ENCODE peak calls at places on chromosomes 5 and 9, in five cellular contexts. D, E, S, K and X are unnamed samples.

GRCh38 chr9:128636024-128636390 is 20.6 kb downstream of the DYNC2I2 start:
- DNase-seq in K (no peak), S (no peak), E (peak; percentile 10), D (peak; percentile 68), X (no peak)

GRCh38 chr5:67209141-67209771 is 12.7 kb upstream of the CD180 start:
- DNase-seq in K (no peak), D (peak; percentile 4), S (peak; percentile 87), E (peak; percentile 86), X (peak; percentile 81)

GRCh38 chr9:128412120-128412790 is 8.4 kb upstream of the CERCAM start:
- DNase-seq in D (no peak), K (no peak), S (peak; percentile 94), E (peak; percentile 54), X (peak; percentile 48)

GRCh38 chr9:107816187-107817021 is 326.8 kb upstream of the KLF4 start:
- DNase-seq in E (no peak), D (no peak), S (no peak), K (no peak), X (no peak)

GRCh38 chr9:86795047-86795437 is 152.3 kb downstream of the GAS1 start:
- DNase-seq in K (no peak), D (no peak), E (no peak), S (no peak), X (no peak)

GRCh38 chr5:17228833-17229291 is 11.4 kb downstream of the BASP1 start:
- DNase-seq in E (peak; percentile 65), S (no peak), K (peak; percentile 15), D (no peak), X (peak; percentile 48)

GRCh38 chr5:119323630-119324000 is 32.2 kb upstream of the TNFAIP8 start:
- DNase-seq in K (no peak), S (no peak), D (no peak), E (peak; percentile 45), X (no peak)

GRCh38 chr5:112289465-112289864 is 129.6 kb downstream of the EPB41L4A start:
- DNase-seq in S (no peak), K (no peak), D (no peak), E (no peak), X (no peak)

GRCh38 chr9:136995772-136996308 is 528 bp downstream of the CLIC3 start:
- DNase-seq in D (no peak), E (no peak), S (no peak), K (no peak), X (peak; percentile 56)

GRCh38 chr5:153256-153655 is 38.0 kb upstream of the LRRC14B start:
- DNase-seq in D (peak; percentile 96), K (no peak), S (no peak), E (no peak), X (peak; percentile 15)

GRCh38 chr9:19698960-19699359 is 89.9 kb downstream of the SLC24A2 start:
- DNase-seq in K (no peak), E (no peak), S (no peak), D (no peak), X (no peak)

GRCh38 chr9:122087406-122088200 is 5.5 kb downstream of the TTLL11 start:
- DNase-seq in E (no peak), S (peak; percentile 96), K (no peak), D (no peak), X (peak; percentile 67)

GRCh38 chr9:126399251-126399650 is 72.6 kb downstream of the MVB12B start:
- DNase-seq in K (no peak), E (no peak), S (peak; percentile 77), D (no peak), X (peak; percentile 54)

GRCh38 chr5:88660326-88660946 is 222.5 kb downstream of the MEF2C start:
- DNase-seq in S (peak; percentile 74), K (no peak), E (peak; percentile 29), D (peak; percentile 80), X (peak; percentile 42)

GRCh38 chr5:33612386-33612785 is 171.6 kb downstream of the TARS1 start:
- DNase-seq in S (no peak), K (no peak), E (peak; percentile 25), D (no peak), X (peak; percentile 51)

GRCh38 chr5:179142434-179143198 is 82.4 kb downstream of the ZNF354C start:
- DNase-seq in E (peak; percentile 58), D (peak; percentile 71), S (no peak), K (no peak), X (peak; percentile 48)

GRCh38 chr5:130237721-130238120 is 333.5 kb downstream of the CHSY3 start:
- DNase-seq in S (no peak), E (no peak), D (no peak), K (no peak), X (no peak)

GRCh38 chr5:5306696-5307095 is 115.8 kb upstream of the ICE1 start:
- DNase-seq in D (no peak), K (no peak), S (no peak), E (peak; percentile 45), X (peak; percentile 36)

GRCh38 chr9:114968710-114969109 is 38.3 kb upstream of the TNFSF8 start:
- DNase-seq in E (peak; percentile 72), K (no peak), S (no peak), D (peak; percentile 36), X (peak; percentile 39)

GRCh38 chr5:87944553-87945320 is 323.9 kb downstream of the TMEM161B start:
- DNase-seq in S (peak; percentile 96), K (no peak), E (no peak), D (no peak), X (no peak)

GRCh38 chr5:112012112-112012511 is 255.1 kb upstream of the NREP start:
- DNase-seq in D (no peak), K (no peak), E (peak; percentile 55), S (peak; percentile 34), X (peak; percentile 4)

GRCh38 chr9:71758277-71758676 is 10.0 kb downstream of the CEMIP2 start:
- DNase-seq in D (no peak), E (no peak), K (no peak), S (no peak), X (no peak)

GRCh38 chr9:113515862-113516261 is 52.3 kb downstream of the RGS3 start:
- DNase-seq in D (no peak), K (no peak), E (no peak), S (no peak), X (no peak)

GRCh38 chr5:154244476-154244875 is 53.9 kb downstream of the GALNT10 start:
- DNase-seq in K (no peak), E (no peak), S (no peak), D (no peak), X (no peak)

GRCh38 chr9:69976165-69976564 is 67.5 kb upstream of the MAMDC2 start:
- DNase-seq in D (peak; percentile 94), K (no peak), S (no peak), E (peak; percentile 90), X (peak; percentile 70)

GRCh38 chr9:4442806-4443205 is 47.5 kb upstream of the SLC1A1 start:
- DNase-seq in K (no peak), S (no peak), E (no peak), D (no peak), X (no peak)

GRCh38 chr5:156934450-156935211 is 28.4 kb downstream of the TIMD4 start:
- DNase-seq in D (no peak), E (peak; percentile 2), K (no peak), S (peak; percentile 35), X (peak; percentile 10)

GRCh38 chr9:34589656-34590375 is at the start of gene CNTFR:
- DNase-seq in E (no peak), S (no peak), K (no peak), D (no peak), X (no peak)

GRCh38 chr9:129010267-129010975 is 17.7 kb downstream of the SH3GLB2 start:
- DNase-seq in K (no peak), D (no peak), S (no peak), E (no peak), X (no peak)

GRCh38 chr5:1516615-1517601 is 6.9 kb downstream of the LPCAT1 start:
- DNase-seq in K (no peak), E (peak; percentile 51), S (no peak), D (peak; percentile 82), X (peak; percentile 74)

GRCh38 chr5:103375356-103375755 is 116.8 kb downstream of the MACIR start:
- DNase-seq in D (no peak), S (no peak), K (no peak), E (peak; percentile 60), X (no peak)

GRCh38 chr9:8863886-8864881 is 1064.6 kb upstream of the DMAC1 start:
- DNase-seq in K (no peak), D (peak; percentile 79), S (no peak), E (peak; percentile 75), X (no peak)

GRCh38 chr9:35110327-35110758 is 5.3 kb downstream of the ATOSB start:
- DNase-seq in D (peak; percentile 44), K (no peak), S (peak; percentile 83), E (peak; percentile 49), X (peak; percentile 42)

GRCh38 chr9:134178781-134179551 is 14.6 kb upstream of the RNU6ATAC start:
- DNase-seq in S (no peak), E (peak; percentile 49), K (no peak), D (no peak), X (peak; percentile 55)

GRCh38 chr9:129289883-129290282 is 111.8 kb upstream of the IER5L start:
- DNase-seq in K (no peak), S (no peak), D (no peak), E (no peak), X (no peak)